ENCODE peak calls at places on chromosomes 4 and X, in ten cellular contexts. N, E, O, H, Y, A, S, Z, C and Q are unnamed samples.

GRCh38 chr4:88737304-88738015 is 39.8 kb upstream of the NAP1L5 start:
- DNase-seq in N (no peak), E (no peak), O (no peak), H (no peak), Y (no peak), A (no peak), S (peak; percentile 34), Z (peak; percentile 17), C (peak; percentile 20), Q (no peak)

GRCh38 chr4:54877006-54877405 is 219.2 kb downstream of the KIT start:
- DNase-seq in N (peak; percentile 74), E (no peak), O (no peak), H (no peak), Y (no peak), A (no peak), S (no peak), Z (no peak), C (no peak), Q (no peak)

GRCh38 chr4:158411180-158411721 is 110.4 kb upstream of the RXFP1 start:
- DNase-seq in N (no peak), E (no peak), O (no peak), H (no peak), Y (no peak), A (no peak), S (no peak), Z (no peak), C (no peak), Q (no peak)

GRCh38 chrX:68708503-68709290 is 61.2 kb downstream of the STARD8 start:
- DNase-seq in N (no peak), E (no peak), O (no peak), H (no peak), Y (no peak), A (no peak), S (peak; percentile 46), Z (no peak), C (no peak), Q (no peak)

GRCh38 chr4:145182212-145182611 is 1.8 kb upstream of the OTUD4 start:
- DNase-seq in N (no peak), E (no peak), O (no peak), H (no peak), Y (no peak), A (no peak), S (no peak), Z (no peak), C (no peak), Q (no peak)

GRCh38 chr4:24172406-24172805 is 282.6 kb upstream of the PPARGC1A start:
- DNase-seq in N (no peak), E (no peak), O (no peak), H (no peak), Y (no peak), A (no peak), S (no peak), Z (no peak), C (no peak), Q (no peak)

GRCh38 chrX:103405009-103405333 is 28.6 kb downstream of the BEX3 start:
- DNase-seq in N (no peak), E (no peak), O (no peak), H (no peak), Y (no peak), A (no peak), S (no peak), Z (no peak), C (no peak), Q (no peak)

GRCh38 chr4:95124906-95125504 is 367.2 kb downstream of the BMPR1B start:
- DNase-seq in N (peak; percentile 61), E (no peak), O (peak; percentile 15), H (no peak), Y (no peak), A (no peak), S (peak; percentile 60), Z (no peak), C (peak; percentile 33), Q (no peak)

GRCh38 chr4:80266267-80266901 is at the start of gene FGF5:
- DNase-seq in N (peak; percentile 90), E (no peak), O (peak; percentile 22), H (peak; percentile 38), Y (peak; percentile 61), A (peak; percentile 74), S (peak; percentile 77), Z (no peak), C (no peak), Q (no peak)

GRCh38 chrX:108225456-108225730 is 133.8 kb downstream of the ATG4A start:
- DNase-seq in N (no peak), E (no peak), O (no peak), H (no peak), Y (no peak), A (no peak), S (no peak), Z (no peak), C (no peak), Q (no peak)

GRCh38 chr4:7107166-7107905 is 39.5 kb upstream of the GRPEL1 start:
- DNase-seq in N (no peak), E (no peak), O (no peak), H (no peak), Y (no peak), A (no peak), S (no peak), Z (no peak), C (no peak), Q (no peak)

GRCh38 chr4:110619001-110619350 is 3.9 kb downstream of the PITX2 start:
- DNase-seq in N (no peak), E (no peak), O (no peak), H (no peak), Y (no peak), A (no peak), S (no peak), Z (no peak), C (no peak), Q (no peak)

GRCh38 chrX:42704454-42704853 is 73.5 kb downstream of the PPP1R2C start:
- DNase-seq in N (peak; percentile 1), E (no peak), O (no peak), H (no peak), Y (no peak), A (no peak), S (no peak), Z (no peak), C (no peak), Q (no peak)

GRCh38 chrX:130606415-130606814 is 204.6 kb downstream of the RBMX2 start:
- DNase-seq in N (no peak), E (no peak), O (no peak), H (no peak), Y (no peak), A (no peak), S (no peak), Z (no peak), C (no peak), Q (no peak)
- H3K27me3 ChIP-seq in N (no peaks in the 10 kb centered on the region), E (no peaks in the 10 kb centered on the region), O (no peaks in the 10 kb centered on the region), H (no peaks in the 10 kb centered on the region), Y (no peaks in the 10 kb centered on the region), A (no peaks in the 10 kb centered on the region), S (peaks cover 6% of the 10 kb centered on the region), Z (no peaks in the 10 kb centered on the region), C (no peaks in the 10 kb centered on the region), Q (no peaks in the 10 kb centered on the region)

DNA sequence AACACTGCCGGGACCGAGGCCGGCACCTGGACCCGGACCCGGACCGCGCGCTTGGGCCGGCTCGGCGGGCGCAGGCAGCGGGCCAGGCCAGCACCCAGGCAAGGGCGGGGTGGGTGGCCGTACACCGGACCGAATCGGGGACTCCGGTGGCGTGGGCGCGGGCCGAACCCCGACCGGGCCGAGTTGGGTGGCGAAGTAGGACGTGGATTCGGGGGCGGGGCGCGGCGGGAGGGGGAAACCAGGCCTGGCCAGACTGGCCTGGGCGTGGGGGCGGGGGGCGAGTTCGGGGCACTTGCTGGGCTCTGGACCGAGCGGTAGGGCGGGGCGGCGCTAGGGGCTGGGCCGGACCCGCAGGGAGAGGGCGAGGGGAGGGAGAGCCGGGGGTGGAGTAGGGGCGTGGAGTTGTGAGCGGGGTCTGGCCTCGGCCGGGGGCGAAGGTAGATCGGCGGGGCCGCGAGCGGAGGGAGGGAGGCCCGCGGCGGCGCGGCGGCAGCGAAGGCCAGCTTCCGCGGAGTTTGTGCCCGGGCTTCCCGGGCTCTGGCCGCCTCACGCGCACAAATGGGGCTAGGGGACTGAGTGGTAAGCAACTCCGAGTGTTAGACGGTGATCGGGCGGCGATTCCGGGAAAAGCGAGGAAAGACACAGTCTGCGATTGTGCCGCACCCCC is 1.8 kb upstream of the BCORL1 start:
- DNase-seq in N (no peak), E (no peak), O (peak; percentile 71), H (peak; percentile 51), Y (peak; percentile 71), A (peak; percentile 73), S (peak; percentile 42), Z (no peak), C (peak; percentile 56), Q (no peak)
- H3K4me3 ChIP-seq in N (peak overlapping the region; percentile 55), E (no peak overlapping the region), O (peak overlapping the region; percentile 63), H (no peak overlapping the region), Y (no peak overlapping the region), A (peak overlapping the region; percentile 58), S (peak overlapping the region; percentile 56), Z (no peak overlapping the region), C (peak overlapping the region; percentile 34), Q (peak overlapping the region; percentile 59)

DNA sequence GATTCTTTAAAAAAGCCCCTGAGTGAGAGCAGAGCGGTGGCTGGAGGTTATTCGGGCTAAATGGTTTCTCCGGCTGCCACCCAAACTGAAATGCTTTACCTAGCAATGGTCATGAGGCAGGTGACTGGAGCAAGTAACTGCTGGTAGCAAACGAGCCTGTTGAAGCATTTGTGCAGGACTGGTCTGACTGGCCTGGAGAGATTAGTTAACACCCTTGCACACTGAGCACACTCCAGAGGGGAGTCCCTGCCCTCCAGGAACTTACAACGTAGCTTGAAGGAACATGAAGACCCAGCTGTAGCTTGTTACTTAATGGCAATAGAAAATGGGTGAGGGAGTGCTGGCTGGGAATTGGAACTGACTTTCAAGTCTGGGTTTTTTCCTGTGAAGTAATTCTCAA is 40.4 kb downstream of the CCNG2 start:
- DNase-seq in N (no peak), E (no peak), O (no peak), H (no peak), Y (no peak), A (no peak), S (no peak), Z (no peak), C (no peak), Q (no peak)
- H3K27me3 ChIP-seq in N (peaks cover 11% of the 10 kb centered on the region), E (no peaks in the 10 kb centered on the region), O (no peaks in the 10 kb centered on the region), H (no peaks in the 10 kb centered on the region), Y (no peaks in the 10 kb centered on the region), A (no peaks in the 10 kb centered on the region), S (no peaks in the 10 kb centered on the region), Z (no peaks in the 10 kb centered on the region), C (no peaks in the 10 kb centered on the region), Q (no peaks in the 10 kb centered on the region)

GRCh38 chr4:172705565-172705964 is 463.0 kb upstream of the GALNT7 start:
- DNase-seq in N (no peak), E (no peak), O (no peak), H (no peak), Y (no peak), A (no peak), S (no peak), Z (no peak), C (no peak), Q (no peak)

GRCh38 chr4:172709376-172709775 is 459.2 kb upstream of the GALNT7 start:
- DNase-seq in N (no peak), E (no peak), O (no peak), H (no peak), Y (no peak), A (no peak), S (no peak), Z (no peak), C (no peak), Q (no peak)

GRCh38 chr4:172707622-172708021 is 461.0 kb upstream of the GALNT7 start:
- DNase-seq in N (no peak), E (no peak), O (no peak), H (no peak), Y (no peak), A (no peak), S (no peak), Z (no peak), C (no peak), Q (no peak)

GRCh38 chr4:172708184-172708583 is 460.4 kb upstream of the GALNT7 start:
- DNase-seq in N (no peak), E (no peak), O (no peak), H (no peak), Y (no peak), A (no peak), S (peak; percentile 30), Z (no peak), C (no peak), Q (no peak)

GRCh38 chr4:172706000-172706399 is 462.6 kb upstream of the GALNT7 start:
- DNase-seq in N (no peak), E (no peak), O (no peak), H (no peak), Y (no peak), A (no peak), S (no peak), Z (no peak), C (no peak), Q (no peak)
- H3K4me3 ChIP-seq in N (no peak overlapping the region), E (no peak overlapping the region), O (no peak overlapping the region), H (no peak overlapping the region), Y (no peak overlapping the region), A (no peak overlapping the region), S (no peak overlapping the region), Z (no peak overlapping the region), C (no peak overlapping the region), Q (no peak overlapping the region)